ENCODE peak calls at places on chromosomes 2 and 18, in six cellular contexts. V is IMR-90, U is trophoblast cell, C is mesendoderm, D is neuronal stem cell, I is H1. A is an unnamed sample.

GRCh38 chr2:217527586-217528202 is 475.1 kb downstream of the TNS1 start:
- DNase-seq in I (no peak), D (no peak), V (peak; percentile 52), U (no peak), C (no peak), A (no peak)

GRCh38 chr18:70288171-70288850 is 534 bp upstream of the SOCS6 start:
- DNase-seq in D (peak; percentile 47), U (peak; percentile 48), V (peak; percentile 39), I (no peak), C (peak; percentile 57), A (peak; percentile 45)

GRCh38 chr18:48932822-48933510 is 17.8 kb downstream of the SMAD7 start:
- DNase-seq in D (no peak), V (no peak), C (no peak), I (no peak), U (no peak), A (no peak)

GRCh38 chr18:66439670-66440069 is 164.2 kb downstream of the CDH19 start:
- DNase-seq in V (no peak), C (peak; percentile 14), I (no peak), U (no peak), D (no peak), A (no peak)

GRCh38 chr18:29383311-29384273 is 1206.7 kb upstream of the CDH2 start:
- DNase-seq in U (no peak), D (no peak), V (peak; percentile 19), I (no peak), C (no peak), A (no peak)

GRCh38 chr2:219352448-219353023 is 20.0 kb upstream of the RESP18 start:
- DNase-seq in U (peak; percentile 55), I (peak; percentile 43), V (peak; percentile 53), D (peak; percentile 63), C (peak; percentile 80), A (peak; percentile 76)

GRCh38 chr2:230921806-230922595 is 3.0 kb downstream of the GPR55 start:
- DNase-seq in C (no peak), D (no peak), I (no peak), U (no peak), V (no peak), A (peak; percentile 21)

GRCh38 chr2:74836675-74837401 is 2.9 kb downstream of the HK2 start:
- DNase-seq in U (no peak), V (no peak), C (peak; percentile 64), D (no peak), I (peak; percentile 73), A (peak; percentile 67)

GRCh38 chr2:47070920-47071824 is 83.9 kb downstream of the STPG4 start:
- DNase-seq in V (peak; percentile 91), C (no peak), U (peak; percentile 35), I (no peak), D (no peak), A (no peak)

GRCh38 chr18:22408059-22408458 is 9.7 kb downstream of the CTAGE1 start:
- DNase-seq in D (no peak), U (no peak), I (no peak), V (no peak), C (peak; percentile 24), A (no peak)

GRCh38 chr2:149648282-149649030 is 60.9 kb upstream of the MMADHC start:
- DNase-seq in C (peak; percentile 82), D (no peak), I (no peak), V (peak; percentile 99), U (peak; percentile 85), A (no peak)

GRCh38 chr2:215567504-215567903 is 131.6 kb upstream of the FN1 start:
- DNase-seq in D (no peak), U (no peak), C (no peak), V (no peak), I (no peak), A (no peak)

GRCh38 chr2:62705859-62706720 is 577 bp downstream of the EHBP1 start:
- DNase-seq in U (peak; percentile 43), D (peak; percentile 61), C (peak; percentile 78), V (peak; percentile 34), I (no peak), A (peak; percentile 74)

GRCh38 chr18:44758821-44759624 is 78.3 kb downstream of the SETBP1 start:
- DNase-seq in U (no peak), I (no peak), V (no peak), C (no peak), D (no peak), A (no peak)

GRCh38 chr2:105454801-105455485 is 56.1 kb upstream of the FHL2 start:
- DNase-seq in U (peak; percentile 7), D (no peak), C (peak; percentile 55), V (peak; percentile 61), I (no peak), A (peak; percentile 54)

GRCh38 chr18:78496095-78496494 is 483.5 kb upstream of the SALL3 start:
- DNase-seq in I (no peak), U (no peak), C (no peak), D (no peak), V (no peak), A (no peak)

GRCh38 chr2:237704476-237705224 is 77.3 kb downstream of the LRRFIP1 start:
- DNase-seq in V (peak; percentile 64), U (no peak), I (no peak), C (no peak), D (no peak), A (no peak)

GRCh38 chr2:138059487-138059886 is 95.2 kb downstream of the HNMT start:
- DNase-seq in U (no peak), C (no peak), D (no peak), V (no peak), I (no peak), A (no peak)

DNA sequence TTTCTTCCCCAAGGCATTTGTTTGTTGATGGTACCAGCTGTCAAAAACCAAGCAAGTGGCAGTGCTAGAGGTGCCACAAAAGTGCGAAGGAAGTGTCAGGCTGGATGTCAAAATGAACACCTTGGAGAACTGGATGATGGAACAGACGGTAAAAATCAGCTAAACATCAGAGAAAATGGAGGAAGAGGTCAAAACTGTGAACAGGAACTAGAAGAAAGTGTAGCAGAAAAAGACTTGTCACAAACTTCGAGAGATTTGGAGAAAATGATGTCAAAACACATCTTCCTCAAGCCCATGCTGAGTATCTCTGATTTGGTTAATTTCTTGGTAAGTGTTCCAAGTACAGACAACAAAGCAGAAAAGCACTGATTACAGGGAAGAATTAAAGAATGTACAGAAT is 25.3 kb upstream of the CEP68 start:
- DNase-seq in U (no peak), D (no peak), V (no peak), I (no peak), C (no peak), A (no peak)
- H3K27ac ChIP-seq in U (no peak overlapping the region), D (no peak overlapping the region), V (no peak overlapping the region), I (no peak overlapping the region), C (no peak overlapping the region), A (no peak overlapping the region)

DNA sequence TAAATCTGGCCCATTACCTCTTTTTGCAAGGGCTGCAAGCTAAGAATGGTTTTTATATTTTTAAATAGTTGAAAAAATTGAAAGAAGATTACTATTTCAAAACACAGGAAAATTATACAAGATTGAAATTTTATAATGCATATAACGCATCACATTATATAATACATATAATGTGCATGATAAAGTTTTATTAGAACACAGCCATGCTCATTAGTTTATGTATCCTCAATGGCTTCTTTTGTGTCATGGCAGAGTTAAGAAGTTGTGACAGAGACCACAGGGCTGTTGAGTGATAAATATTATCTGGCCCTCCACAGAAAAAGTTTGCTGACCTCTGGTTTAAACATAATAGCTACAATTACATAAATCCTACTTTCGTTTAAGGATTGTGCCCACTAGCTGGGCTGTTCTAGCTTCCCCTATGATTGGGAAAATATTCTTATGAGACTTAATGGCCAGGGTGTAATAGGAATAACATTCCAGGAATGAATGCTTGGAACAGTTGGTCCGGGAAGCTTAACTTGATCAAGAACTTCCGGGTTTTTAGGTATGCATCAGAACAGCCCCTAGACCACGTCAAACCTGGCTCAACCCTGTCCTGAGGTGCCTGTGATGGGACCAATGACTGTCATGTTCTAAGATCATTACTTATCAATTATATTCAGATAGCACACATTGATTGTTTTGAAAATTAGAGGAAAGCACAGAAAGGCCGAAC is 98.7 kb upstream of the LPIN2 start:
- DNase-seq in V (no peak), D (no peak), U (peak; percentile 17), I (no peak), C (no peak), A (no peak)
- H3K23ac ChIP-seq in V (no peak overlapping the region), D (no peak overlapping the region), U (no peak overlapping the region), I (no peak overlapping the region), C (no peak overlapping the region), A (no peak overlapping the region)

DNA sequence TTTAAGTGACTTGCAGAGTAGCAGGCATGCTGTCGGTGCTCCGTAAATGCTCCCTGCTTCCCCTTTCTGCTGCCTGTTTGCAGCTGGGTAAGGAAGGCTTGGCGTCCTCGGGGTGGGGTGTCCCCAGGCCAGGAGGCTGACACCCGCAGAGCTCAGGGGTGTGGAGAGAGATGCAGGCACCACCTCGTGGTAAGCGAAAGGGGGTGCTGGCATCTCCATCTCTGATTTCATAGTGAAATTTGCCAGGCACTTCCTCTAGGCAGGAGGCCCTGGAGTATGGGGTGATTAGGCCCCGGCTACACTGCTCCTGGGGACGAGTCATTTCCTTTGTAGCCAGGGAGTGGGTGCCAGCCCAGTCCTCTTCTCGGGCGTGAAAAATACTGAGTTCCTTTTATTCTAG is 160.4 kb downstream of the KLHL29 start:
- DNase-seq in D (no peak), I (no peak), C (no peak), V (peak; percentile 63), U (no peak), A (no peak)
- H3K27ac ChIP-seq in D (no peak overlapping the region), I (no peak overlapping the region), C (no peak overlapping the region), V (peak overlapping the region; percentile 32), U (no peak overlapping the region), A (no peak overlapping the region)

DNA sequence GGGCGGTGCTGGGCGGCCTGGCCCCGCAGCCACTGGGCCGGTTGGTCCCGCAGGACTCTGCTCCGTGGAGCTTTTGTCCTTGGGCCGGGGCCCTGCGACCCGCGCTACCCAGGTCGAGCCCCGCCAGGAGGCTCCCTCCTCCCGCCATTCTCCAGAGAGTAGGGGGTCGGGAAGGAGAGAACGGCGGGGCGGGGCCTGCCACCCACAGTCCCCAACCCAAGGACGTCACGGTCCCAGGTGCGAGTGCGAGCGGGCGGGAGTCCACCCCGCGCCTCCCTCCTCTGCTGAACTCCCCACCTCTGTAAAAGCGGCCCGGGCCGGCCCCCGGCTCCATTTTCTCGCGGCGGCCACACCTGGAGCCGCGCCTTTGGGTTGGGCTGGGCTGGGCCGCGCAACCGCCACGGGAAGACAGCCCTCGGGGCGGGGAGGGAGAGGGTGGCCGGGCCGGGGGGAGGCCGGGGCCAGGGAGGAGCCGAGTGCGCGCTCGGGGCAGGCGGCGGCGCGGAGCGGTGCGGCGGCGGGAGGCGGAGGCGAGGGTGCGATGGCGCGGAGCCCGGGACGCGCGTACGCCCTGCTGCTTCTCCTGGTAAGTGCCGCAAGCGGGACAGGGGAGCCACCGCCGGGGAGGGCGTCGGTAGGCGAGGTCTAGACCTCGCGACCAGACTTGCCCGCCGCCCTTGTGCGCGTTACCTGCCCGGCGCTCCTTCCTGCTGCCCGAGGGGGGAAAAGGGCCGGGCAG is at the start of gene DSG2:
- DNase-seq in D (peak; percentile 67), U (peak; percentile 62), I (peak; percentile 72), V (no peak), C (peak; percentile 92), A (peak; percentile 93)
- H3K23ac ChIP-seq in D (peak within 1 kb of the TSS; percentile 90), U (no peak within 1 kb of the TSS), I (peak within 1 kb of the TSS; percentile 98), V (no peak within 1 kb of the TSS), C (peak within 1 kb of the TSS; percentile 96), A (no peak within 1 kb of the TSS)